ENCODE peak calls at places on chromosomes 7 and 10, in six cellular contexts. B is endodermal cell, Z is BE2C, F is A549, S is colonic mucosa, U is right lobe of liver. N is an unnamed sample. For H3K4me1, the result is how much of the 10 kb centered on the place peaks cover.

GRCh38 chr7:17071866-17072265 is 190.1 kb upstream of the AGR3 start:
- DNase-seq in F (no peak), S (no peak), B (no peak), Z (no peak), U (no peak), N (no peak)

GRCh38 chr10:122267849-122268737 is 3.0 kb upstream of the BTBD16 start:
- DNase-seq in Z (peak), S (peak), B (peak), F (peak), U (peak), N (peak)

GRCh38 chr10:131947631-131948347 is 33.9 kb downstream of the BNIP3 start:
- DNase-seq in Z (no peak), U (no peak), F (no peak), S (no peak), B (peak), N (no peak)

GRCh38 chr10:125158528-125159485 is 1.6 kb downstream of the CTBP2 start:
- DNase-seq in U (peak), F (peak), Z (peak), B (peak), S (peak), N (peak)

GRCh38 chr10:17943033-17943745 is 8.5 kb upstream of the SLC39A12 start:
- DNase-seq in U (no peak), F (no peak), B (no peak), S (no peak), Z (no peak), N (no peak)

GRCh38 chr10:62284221-62284620 is 15.6 kb upstream of the RTKN2 start:
- DNase-seq in B (no peak), Z (no peak), U (no peak), S (no peak), F (no peak), N (no peak)

GRCh38 chr10:52752261-52752660 is 20.3 kb downstream of the MBL2 start:
- DNase-seq in U (no peak), S (no peak), Z (no peak), F (no peak), B (no peak), N (no peak)

GRCh38 chr7:96388620-96389383 is 66.9 kb upstream of the SLC25A13 start:
- DNase-seq in U (no peak), B (no peak), F (peak), Z (no peak), S (no peak), N (no peak)

GRCh38 chr10:80132299-80133139 is at the start of gene PLAC9:
- DNase-seq in B (peak), S (no peak), F (no peak), Z (no peak), U (peak), N (no peak)

GRCh38 chr7:14457567-14458453 is 444.7 kb downstream of the DGKB start:
- DNase-seq in U (peak), B (peak), F (peak), Z (peak), S (peak), N (peak)

GRCh38 chr7:50190772-50191171 is 97.7 kb upstream of the ZPBP start:
- DNase-seq in F (no peak), B (no peak), U (no peak), Z (no peak), S (no peak), N (no peak)

GRCh38 chr7:7681191-7681935 is 37.0 kb downstream of the RPA3 start:
- DNase-seq in U (no peak), B (peak), F (peak), Z (peak), S (peak), N (peak)

GRCh38 chr7:114047889-114048288 is 129.1 kb upstream of the PPP1R3A start:
- DNase-seq in S (no peak), U (no peak), Z (no peak), F (no peak), B (no peak), N (no peak)

GRCh38 chr10:130029209-130029608 is 65.1 kb upstream of the EBF3 start:
- DNase-seq in U (no peak), B (peak), Z (no peak), F (no peak), S (no peak), N (no peak)

GRCh38 chr10:7258948-7259523 is 151.8 kb downstream of the SFMBT2 start:
- DNase-seq in Z (peak), F (no peak), S (no peak), B (no peak), U (no peak), N (no peak)

GRCh38 chr7:159323359-159323758 is 178.7 kb upstream of the VIPR2 start:
- DNase-seq in B (no peak), Z (no peak), U (no peak), S (no peak), F (no peak), N (no peak)

GRCh38 chr10:86182150-86182549 is 184.4 kb downstream of the GRID1 start:
- DNase-seq in F (no peak), U (no peak), B (no peak), Z (peak), S (no peak), N (no peak)

GRCh38 chr10:33115720-33116119 is 157.7 kb upstream of the ITGB1 start:
- DNase-seq in B (no peak), U (no peak), Z (no peak), S (no peak), F (peak), N (no peak)

GRCh38 chr7:95404316-95404715 is 8.1 kb upstream of the PON3 start:
- DNase-seq in S (no peak), B (no peak), F (no peak), Z (no peak), U (peak), N (no peak)

GRCh38 chr10:80259405-80259871 is 30.0 kb downstream of the MAT1A start:
- DNase-seq in F (no peak), S (no peak), Z (no peak), U (no peak), B (peak), N (no peak)

GRCh38 chr7:154178890-154179289 is 126.7 kb downstream of the DPP6 start:
- DNase-seq in U (no peak), B (no peak), Z (no peak), S (no peak), F (peak), N (no peak)

GRCh38 chr7:55546826-55547225 is 25.5 kb downstream of the VOPP1 start:
- DNase-seq in F (peak), B (peak), S (peak), Z (peak), U (peak), N (peak)

GRCh38 chr10:7891634-7892033 is 73.3 kb downstream of the TAF3 start:
- DNase-seq in Z (no peak), S (no peak), U (no peak), B (no peak), F (no peak), N (no peak)

GRCh38 chr7:151367304-151367703 is 25.7 kb downstream of the NUB1 start:
- DNase-seq in U (no peak), B (no peak), S (no peak), Z (no peak), F (no peak), N (no peak)

GRCh38 chr10:124417846-124418725 is 637 bp downstream of the OAT start:
- DNase-seq in U (peak), Z (peak), F (peak), S (peak), B (peak), N (peak)

GRCh38 chr7:75739796-75740672 is 1.3 kb upstream of the HIP1 start:
- DNase-seq in B (peak), F (no peak), U (no peak), Z (no peak), S (no peak), N (no peak)

GRCh38 chr7:64876792-64877713 is 26.0 kb upstream of the ZNF273 start:
- DNase-seq in B (peak), F (no peak), Z (peak), U (peak), S (peak), N (no peak)

GRCh38 chr10:68249297-68249696 is 17.4 kb upstream of the ATOH7 start:
- DNase-seq in B (no peak), U (no peak), S (no peak), Z (no peak), F (no peak), N (no peak)

GRCh38 chr10:100020161-100020882 is 10.6 kb upstream of the DNMBP start:
- DNase-seq in U (no peak), B (no peak), F (peak), Z (no peak), S (no peak), N (no peak)

GRCh38 chr7:103343332-103343731 is 1.2 kb downstream of the DNAJC2 start:
- DNase-seq in F (no peak), Z (no peak), U (no peak), B (no peak), S (no peak), N (no peak)

GRCh38 chr7:15625456-15625855 is 61.0 kb downstream of the MEOX2 start:
- DNase-seq in F (peak), Z (no peak), B (no peak), U (no peak), S (no peak), N (no peak)

DNA sequence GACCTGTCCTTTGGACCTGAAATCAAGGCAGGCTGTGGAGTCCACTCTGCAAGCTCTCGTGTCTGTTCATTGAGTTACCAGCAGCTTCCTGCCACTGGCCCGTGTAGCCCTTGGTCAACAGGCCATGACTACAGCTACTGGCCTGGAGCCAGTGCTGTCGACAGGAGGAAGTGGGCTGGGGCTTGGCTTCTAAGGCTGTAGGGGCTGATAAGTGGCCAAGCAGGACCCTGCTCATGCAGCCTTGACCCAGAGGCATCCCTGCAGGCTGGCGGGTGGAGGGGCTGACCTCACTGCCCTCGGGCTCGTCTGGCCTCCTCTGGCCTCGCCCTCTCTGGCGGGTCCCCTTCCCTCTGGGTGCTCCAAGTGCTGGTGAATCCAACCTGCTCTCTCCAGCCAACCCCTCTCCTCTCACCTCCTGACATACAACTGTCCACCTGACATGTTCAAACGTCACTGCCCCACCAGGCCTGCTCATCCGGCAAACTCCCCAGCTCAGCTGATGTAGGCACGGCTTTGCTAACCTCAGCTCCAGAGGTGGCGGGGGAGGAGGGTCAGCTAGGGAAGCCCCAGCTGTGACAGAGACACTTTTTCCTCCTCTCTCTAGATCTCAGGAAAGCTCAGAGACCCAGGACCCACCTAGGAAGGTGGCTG is 188.6 kb upstream of the LYZL2 start:
- DNase-seq in B (no peak), U (peak), F (no peak), S (no peak), Z (peak), N (no peak)
- H3K4me1 ChIP-seq in B (under half), U (under half), F (under half), S (under half), Z (under half), N (under half)

GRCh38 chr7:90629306-90629918 is 33.3 kb downstream of the CDK14 start:
- DNase-seq in U (no peak), B (no peak), S (peak), Z (peak), F (peak), N (no peak)
- TF ChIP-seq CTCF in U (peak), B (peak), S (peak), Z (peak), F (peak), N (peak)

GRCh38 chr7:99108615-99109014 is 35.3 kb downstream of the SMURF1 start:
- DNase-seq in Z (no peak), F (no peak), B (no peak), U (no peak), S (no peak), N (no peak)
- H3K4me1 ChIP-seq in Z (under half), F (half or more), B (under half), U (under half), S (under half), N (under half)

DNA sequence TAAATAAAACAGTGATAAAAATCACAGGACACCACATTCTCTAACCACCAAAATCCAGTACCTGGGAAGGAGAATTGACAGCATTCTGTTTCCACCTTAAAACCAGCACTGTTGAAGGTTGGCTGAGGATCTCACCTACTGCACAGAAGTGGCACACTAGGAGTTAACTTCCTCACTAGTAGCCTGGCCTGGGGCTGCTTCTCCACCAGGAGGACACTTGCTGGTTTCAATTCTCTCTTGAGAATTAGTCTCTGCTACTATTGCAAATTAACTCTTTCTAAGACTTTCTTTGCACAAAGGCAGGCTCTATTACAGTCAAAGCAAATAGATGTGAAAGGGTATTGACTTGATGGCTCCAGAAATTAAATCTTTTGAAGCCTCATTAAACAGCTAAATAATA is 2.3 kb upstream of the CTTNBP2 start:
- DNase-seq in F (peak), U (peak), S (no peak), Z (no peak), B (peak), N (no peak)
- TF ChIP-seq CTCF in F (no peak), U (no peak), S (no peak), Z (no peak), B (peak), N (no peak)

DNA sequence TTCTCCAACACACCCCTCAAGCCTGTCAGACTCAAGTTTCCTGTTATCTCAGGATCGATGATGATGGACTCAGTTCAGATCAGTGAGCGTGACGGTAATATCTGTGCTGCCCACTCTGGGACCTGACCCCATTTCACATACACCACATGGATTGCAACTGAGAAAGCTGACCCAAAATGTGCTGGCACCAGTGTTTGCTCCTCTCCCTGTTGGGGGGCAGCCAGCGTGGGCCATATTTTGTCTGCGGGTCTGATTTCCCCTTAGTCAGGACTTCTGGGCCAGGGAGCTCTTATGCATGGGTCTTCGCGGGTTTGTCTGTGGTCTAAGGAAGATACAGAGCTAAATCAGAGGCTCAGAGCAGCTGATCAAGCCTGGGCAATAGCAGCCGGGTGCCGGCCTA is 42.6 kb upstream of the TRIM8 start:
- DNase-seq in U (no peak), F (no peak), S (no peak), B (no peak), Z (no peak), N (no peak)
- H3K4me1 ChIP-seq in U (under half), F (under half), S (under half), B (under half), Z (under half), N (under half)

GRCh38 chr10:102917314-102917961 is 656 bp upstream of the CNNM2 start:
- DNase-seq in Z (peak), U (peak), S (peak), F (peak), B (peak), N (peak)
- TF ChIP-seq CTCF in Z (peak), U (peak), S (peak), F (peak), B (peak), N (peak)

DNA sequence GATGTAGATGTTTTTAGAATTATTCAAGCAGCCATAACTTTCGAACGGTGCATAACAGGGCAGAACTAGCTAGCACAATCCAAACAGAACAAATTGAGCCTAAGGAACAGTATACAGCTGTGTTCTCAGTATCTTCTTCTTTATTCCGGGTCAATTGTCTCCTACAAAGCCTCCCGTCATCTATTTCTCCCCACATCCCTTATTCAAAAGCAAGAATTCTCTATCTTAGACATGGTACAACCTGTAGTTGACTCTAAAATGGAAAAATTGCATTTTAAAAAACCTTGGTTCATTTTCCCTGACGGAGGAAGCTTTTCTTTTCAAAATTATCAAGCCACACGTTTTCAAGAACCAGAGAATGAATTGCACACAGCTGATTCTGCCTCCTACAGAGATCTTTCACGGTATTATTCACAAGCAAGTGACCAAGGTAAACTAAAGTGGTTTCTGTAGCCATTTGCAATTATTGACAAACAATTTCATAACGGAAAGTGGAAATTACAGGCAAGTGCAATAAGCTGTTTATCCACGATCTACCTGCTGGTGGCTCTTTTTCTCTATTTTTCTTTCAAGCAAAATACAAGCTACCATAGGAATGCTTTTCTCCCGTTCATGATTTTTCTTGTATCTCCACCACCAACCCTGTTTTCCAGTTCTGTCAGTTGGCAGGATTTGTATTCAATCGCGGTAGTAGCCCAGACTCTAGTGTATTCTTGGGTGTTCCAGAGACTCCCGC is 2.3 kb downstream of the GRM8 start:
- DNase-seq in Z (no peak), U (no peak), F (peak), S (no peak), B (no peak), N (no peak)
- H3K4me1 ChIP-seq in Z (under half), U (under half), F (under half), S (under half), B (under half), N (under half)

N was measured in pancreas.